ENCODE peak calls at places on chromosome 13, in nine cellular contexts. P is sigmoid colon; R is endodermal cell; L is CD8-positive, alpha-beta T cell; Y is CD4-positive, alpha-beta memory T cell; W is iPS DF 6.9; J is CD8-positive, alpha-beta memory T cell; G is PC-9; F is IMR-90. U is an unnamed sample.
A peak's percentile ranks its signal among the peaks of the same experiment; 100 is the strongest.

GRCh38 chr13:45242070-45242469 is 41.2 kb upstream of the KCTD4 start:
- DNase-seq in P (no peak), R (no peak), L (no peak), Y (no peak), W (no peak), J (no peak), G (no peak), F (peak; percentile 53), U (no peak)

GRCh38 chr13:35378939-35379338 is 97.5 kb downstream of the MAB21L1 start:
- DNase-seq in P (no peak), R (no peak), L (no peak), Y (no peak), W (no peak), J (no peak), G (no peak), F (peak; percentile 19), U (no peak)

GRCh38 chr13:35927554-35927953 is 203.6 kb downstream of the DCLK1 start:
- DNase-seq in P (peak; percentile 77), R (no peak), L (no peak), Y (no peak), W (no peak), J (no peak), G (peak; percentile 65), F (peak; percentile 97), U (no peak)

GRCh38 chr13:72229067-72229466 is 362.1 kb upstream of the DACH1 start:
- DNase-seq in P (no peak), R (no peak), L (no peak), Y (no peak), W (no peak), J (no peak), G (no peak), F (no peak), U (no peak)

GRCh38 chr13:43666403-43666802 is 120.4 kb downstream of the ENOX1 start:
- DNase-seq in P (no peak), R (no peak), L (no peak), Y (no peak), W (no peak), J (no peak), G (no peak), F (no peak), U (no peak)

GRCh38 chr13:110392510-110393233 is 85.6 kb downstream of the COL4A2 start:
- DNase-seq in P (no peak), R (no peak), L (no peak), Y (no peak), W (no peak), J (no peak), G (peak; percentile 0), F (peak; percentile 78), U (no peak)

GRCh38 chr13:92896842-92897241 is 329.8 kb upstream of the GPC6 start:
- DNase-seq in P (no peak), R (peak; percentile 46), L (no peak), Y (no peak), W (no peak), J (no peak), G (no peak), F (peak; percentile 21), U (no peak)

GRCh38 chr13:110440946-110441731 is 120.4 kb downstream of the RAB20 start:
- DNase-seq in P (no peak), R (no peak), L (no peak), Y (no peak), W (no peak), J (no peak), G (no peak), F (no peak), U (no peak)

GRCh38 chr13:30872685-30873443 is 33.2 kb upstream of the MEDAG start:
- DNase-seq in P (peak; percentile 85), R (peak; percentile 86), L (no peak), Y (no peak), W (no peak), J (no peak), G (no peak), F (peak; percentile 94), U (no peak)

GRCh38 chr13:99339736-99340392 is 32.7 kb upstream of the GPR183 start:
- DNase-seq in P (no peak), R (no peak), L (peak; percentile 55), Y (peak; percentile 71), W (no peak), J (peak; percentile 86), G (no peak), F (peak; percentile 72), U (peak; percentile 58)

GRCh38 chr13:106152047-106152446 is 383.4 kb downstream of the EFNB2 start:
- DNase-seq in P (no peak), R (no peak), L (no peak), Y (no peak), W (no peak), J (no peak), G (peak; percentile 64), F (no peak), U (no peak)

GRCh38 chr13:108911807-108912206 is 282.4 kb downstream of the MYO16 start:
- DNase-seq in P (no peak), R (no peak), L (no peak), Y (no peak), W (no peak), J (no peak), G (peak; percentile 71), F (no peak), U (no peak)

GRCh38 chr13:109669234-109669612 is 117.2 kb downstream of the IRS2 start:
- DNase-seq in P (no peak), R (no peak), L (no peak), Y (no peak), W (no peak), J (no peak), G (peak; percentile 93), F (no peak), U (no peak)

GRCh38 chr13:33349996-33350826 is 64.7 kb upstream of the STARD13 start:
- DNase-seq in P (peak; percentile 88), R (peak; percentile 67), L (no peak), Y (no peak), W (no peak), J (no peak), G (no peak), F (peak; percentile 39), U (no peak)

GRCh38 chr13:37531054-37531453 is 67.5 kb downstream of the POSTN start:
- DNase-seq in P (no peak), R (no peak), L (no peak), Y (no peak), W (no peak), J (no peak), G (peak; percentile 45), F (peak; percentile 15), U (no peak)

GRCh38 chr13:79995334-79995733 is 345.6 kb downstream of the SPRY2 start:
- DNase-seq in P (no peak), R (no peak), L (no peak), Y (no peak), W (no peak), J (no peak), G (peak; percentile 54), F (peak; percentile 85), U (no peak)

GRCh38 chr13:70723732-70724131 is 615.5 kb upstream of the KLHL1 start:
- DNase-seq in P (no peak), R (no peak), L (no peak), Y (no peak), W (no peak), J (no peak), G (no peak), F (no peak), U (no peak)

GRCh38 chr13:60226507-60226906 is 62.8 kb upstream of the DIAPH3 start:
- DNase-seq in P (no peak), R (peak; percentile 71), L (no peak), Y (no peak), W (no peak), J (no peak), G (no peak), F (peak; percentile 47), U (no peak)

GRCh38 chr13:95239293-95239692 is 62.0 kb downstream of the ABCC4 start:
- DNase-seq in P (no peak), R (no peak), L (no peak), Y (no peak), W (no peak), J (no peak), G (no peak), F (peak; percentile 77), U (no peak)

GRCh38 chr13:113002891-113003290 is 33.9 kb downstream of the MCF2L start:
- DNase-seq in P (no peak), R (no peak), L (no peak), Y (no peak), W (no peak), J (no peak), G (no peak), F (no peak), U (no peak)

GRCh38 chr13:113002206-113002821 is 33.3 kb downstream of the MCF2L start:
- DNase-seq in P (no peak), R (peak; percentile 90), L (no peak), Y (no peak), W (no peak), J (no peak), G (peak; percentile 62), F (no peak), U (no peak)

GRCh38 chr13:112999414-113000177 is 30.6 kb downstream of the MCF2L start:
- DNase-seq in P (no peak), R (no peak), L (no peak), Y (no peak), W (no peak), J (no peak), G (no peak), F (no peak), U (no peak)

GRCh38 chr13:113000575-113000974 is 31.6 kb downstream of the MCF2L start:
- DNase-seq in P (no peak), R (no peak), L (no peak), Y (no peak), W (no peak), J (no peak), G (no peak), F (no peak), U (no peak)

GRCh38 chr13:113001251-113002140 is 32.5 kb downstream of the MCF2L start:
- DNase-seq in P (no peak), R (peak; percentile 87), L (no peak), Y (no peak), W (no peak), J (no peak), G (peak; percentile 90), F (peak; percentile 3), U (no peak)
- H3K27ac ChIP-seq in P (no peak overlapping the region), R (peak overlapping the region; percentile 93), L (no peak overlapping the region), Y (no peak overlapping the region), W (no peak overlapping the region), J (no peak overlapping the region), G (peak overlapping the region; percentile 58), F (no peak overlapping the region), U (no peak overlapping the region)

GRCh38 chr13:76636881-76637280 is 249.3 kb downstream of the KCTD12 start:
- DNase-seq in P (no peak), R (no peak), L (no peak), Y (no peak), W (no peak), J (no peak), G (no peak), F (no peak), U (no peak)
- H3K27ac ChIP-seq in P (no peak overlapping the region), R (no peak overlapping the region), L (no peak overlapping the region), Y (no peak overlapping the region), W (no peak overlapping the region), J (no peak overlapping the region), G (no peak overlapping the region), F (no peak overlapping the region), U (no peak overlapping the region)

GRCh38 chr13:25175431-25175830 is 3.3 kb upstream of the AMER2 start:
- DNase-seq in P (no peak), R (no peak), L (no peak), Y (no peak), W (no peak), J (no peak), G (no peak), F (no peak), U (no peak)
- H3K27ac ChIP-seq in P (no peak overlapping the region), R (no peak overlapping the region), L (no peak overlapping the region), Y (no peak overlapping the region), W (no peak overlapping the region), J (no peak overlapping the region), G (no peak overlapping the region), F (no peak overlapping the region), U (no peak overlapping the region)

GRCh38 chr13:41696163-41697003 is 239.0 kb downstream of the RGCC start:
- DNase-seq in P (no peak), R (peak; percentile 48), L (no peak), Y (no peak), W (no peak), J (no peak), G (peak; percentile 93), F (peak; percentile 92), U (no peak)
- H3K27ac ChIP-seq in P (peak overlapping the region; percentile 45), R (peak overlapping the region; percentile 33), L (no peak overlapping the region), Y (no peak overlapping the region), W (no peak overlapping the region), J (no peak overlapping the region), G (peak overlapping the region; percentile 86), F (no peak overlapping the region), U (no peak overlapping the region)